ENCODE peak calls at places on chromosomes 11 and 22, in ten cellular contexts. P is A549, D is stomach, M is lower leg skin, Y is suprapubic skin, B is prostate gland, A is breast epithelium, L is transverse colon, O is heart left ventricle, W is adrenal gland. F is an unnamed sample.

GRCh38 chr11:120306519-120307242 is 18.4 kb upstream of the TLCD5 start:
- DNase-seq in D (peak), B (no peak), P (peak), O (no peak), Y (no peak), L (peak), M (no peak), A (no peak), W (peak), F (peak)

GRCh38 chr22:38126928-38127668 is 16.6 kb upstream of the BAIAP2L2 start:
- DNase-seq in D (no peak), M (no peak), A (no peak), L (no peak), Y (no peak), P (no peak), O (no peak), W (no peak), B (no peak), F (no peak)

GRCh38 chr11:114782650-114783310 is 104.5 kb downstream of the NXPE2 start:
- DNase-seq in Y (no peak), A (no peak), B (no peak), W (no peak), O (no peak), P (no peak), D (no peak), M (no peak), L (no peak), F (no peak)

GRCh38 chr11:119153049-119153818 is 4.4 kb downstream of the ABCG4 start:
- DNase-seq in L (no peak), M (no peak), Y (no peak), B (no peak), D (no peak), P (peak), A (no peak), W (no peak), O (no peak), F (no peak)

GRCh38 chr22:20221421-20222340 is 46.4 kb downstream of the RTN4R start:
- DNase-seq in O (peak), B (no peak), A (no peak), W (no peak), L (no peak), D (peak), Y (no peak), M (no peak), P (no peak), F (no peak)

GRCh38 chr22:22207845-22208564 is 36.6 kb upstream of the VPREB1 start:
- DNase-seq in B (peak), P (peak), M (peak), A (no peak), Y (no peak), D (peak), O (peak), L (peak), W (peak), F (peak)

GRCh38 chr11:107116358-107116757 is 98.1 kb upstream of the GUCY1A2 start:
- DNase-seq in O (no peak), W (no peak), M (no peak), B (no peak), D (no peak), A (no peak), P (no peak), L (no peak), Y (no peak), F (no peak)

GRCh38 chr11:119384332-119384731 is 2.8 kb upstream of the USP2 start:
- DNase-seq in B (no peak), L (no peak), D (no peak), W (no peak), A (no peak), M (no peak), P (no peak), Y (no peak), O (no peak), F (no peak)

GRCh38 chr11:123217897-123218296 is 22.8 kb upstream of the CLMP start:
- DNase-seq in P (no peak), W (no peak), B (no peak), A (no peak), L (no peak), O (no peak), M (no peak), Y (no peak), D (no peak), F (no peak)

GRCh38 chr11:12237381-12237784 is 127.0 kb downstream of the MICAL2 start:
- DNase-seq in M (no peak), Y (no peak), P (no peak), D (no peak), A (no peak), O (no peak), L (no peak), W (no peak), B (no peak), F (no peak)

GRCh38 chr22:36455571-36456458 is 25.6 kb downstream of the TXN2 start:
- DNase-seq in P (no peak), B (no peak), D (peak), Y (no peak), A (no peak), L (no peak), O (no peak), W (no peak), M (no peak), F (no peak)

DNA sequence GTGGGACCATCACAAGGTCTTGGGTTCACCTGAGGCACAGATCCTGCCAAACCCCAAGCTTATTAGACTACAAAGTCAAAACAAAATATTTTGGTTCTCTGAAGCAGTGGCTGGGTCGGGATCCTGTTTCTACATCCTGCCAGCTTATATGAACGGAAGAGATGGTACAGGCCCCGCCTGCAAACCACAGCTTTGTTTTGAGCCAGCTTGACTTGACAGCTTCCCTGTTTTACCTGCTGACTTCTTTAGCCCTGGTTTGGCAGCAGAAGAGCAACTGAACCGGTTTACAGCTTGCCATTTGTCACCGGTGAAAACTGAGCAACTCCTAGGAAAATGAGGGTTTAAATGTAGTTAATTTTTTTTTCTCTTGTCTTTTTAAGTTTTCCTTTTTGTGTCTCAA is 11.4 kb downstream of the PACS1 start:
- DNase-seq in A (peak), O (peak), M (peak), Y (peak), W (peak), D (peak), B (peak), L (peak), P (no peak), F (no peak)
- TF ChIP-seq POLR2A in A (no peak), O (no peak), M (no peak), Y (no peak), W (no peak), D (no peak), B (peak), L (peak), P (no peak), F (no peak)

DNA sequence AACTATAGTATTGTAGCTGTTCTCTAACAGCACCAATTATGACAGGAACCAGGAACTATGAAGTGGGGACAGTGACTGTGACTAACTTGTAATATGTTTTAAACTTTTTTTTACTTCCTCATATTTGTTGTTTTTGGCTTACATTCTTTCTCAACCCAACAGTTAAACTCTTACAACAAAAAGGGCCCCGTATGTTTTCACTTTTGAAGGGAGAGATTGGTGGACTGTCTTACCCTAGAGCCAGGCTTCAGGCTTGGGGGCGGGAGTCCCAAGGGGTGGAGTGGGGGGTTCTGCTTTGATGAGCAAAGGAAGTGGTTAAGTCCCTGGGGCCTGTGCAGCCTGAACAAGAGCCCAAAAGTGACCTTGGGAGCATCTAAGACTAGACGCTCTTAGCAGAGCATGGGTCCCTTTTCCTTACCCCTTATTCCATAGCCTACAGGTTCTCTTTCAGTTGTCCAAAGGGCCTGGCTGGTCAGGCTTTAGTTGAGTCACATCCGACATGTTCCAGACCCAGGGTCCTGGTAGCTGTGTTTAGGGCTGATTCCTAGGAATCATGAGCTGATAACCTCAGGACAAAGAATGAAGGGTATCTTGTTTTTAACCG is 38.8 kb downstream of the STIM1 start:
- DNase-seq in B (no peak), P (no peak), O (peak), Y (no peak), L (peak), M (no peak), W (no peak), D (no peak), A (no peak), F (no peak)
- TF ChIP-seq POLR2A in B (no peak), P (no peak), O (no peak), Y (no peak), L (no peak), M (no peak), W (no peak), D (no peak), A (no peak), F (no peak)

GRCh38 chr11:10861047-10861446 is 3.2 kb upstream of the ZBED5 start:
- DNase-seq in Y (no peak), L (no peak), M (no peak), P (no peak), A (no peak), W (no peak), O (no peak), B (no peak), D (no peak), F (no peak)

GRCh38 chr11:10856689-10857603 is 907 bp downstream of the ZBED5 start:
- DNase-seq in Y (peak), W (peak), M (peak), O (peak), D (peak), A (no peak), L (peak), P (peak), B (peak), F (peak)

GRCh38 chr11:10858505-10859360 is 880 bp upstream of the ZBED5 start:
- DNase-seq in P (no peak), A (peak), W (peak), Y (peak), L (peak), O (peak), M (peak), B (peak), D (peak), F (peak)

GRCh38 chr11:10855295-10855694 is 2.6 kb downstream of the ZBED5 start:
- DNase-seq in W (no peak), P (no peak), Y (no peak), O (no peak), B (no peak), D (no peak), A (no peak), L (no peak), M (no peak), F (no peak)

DNA sequence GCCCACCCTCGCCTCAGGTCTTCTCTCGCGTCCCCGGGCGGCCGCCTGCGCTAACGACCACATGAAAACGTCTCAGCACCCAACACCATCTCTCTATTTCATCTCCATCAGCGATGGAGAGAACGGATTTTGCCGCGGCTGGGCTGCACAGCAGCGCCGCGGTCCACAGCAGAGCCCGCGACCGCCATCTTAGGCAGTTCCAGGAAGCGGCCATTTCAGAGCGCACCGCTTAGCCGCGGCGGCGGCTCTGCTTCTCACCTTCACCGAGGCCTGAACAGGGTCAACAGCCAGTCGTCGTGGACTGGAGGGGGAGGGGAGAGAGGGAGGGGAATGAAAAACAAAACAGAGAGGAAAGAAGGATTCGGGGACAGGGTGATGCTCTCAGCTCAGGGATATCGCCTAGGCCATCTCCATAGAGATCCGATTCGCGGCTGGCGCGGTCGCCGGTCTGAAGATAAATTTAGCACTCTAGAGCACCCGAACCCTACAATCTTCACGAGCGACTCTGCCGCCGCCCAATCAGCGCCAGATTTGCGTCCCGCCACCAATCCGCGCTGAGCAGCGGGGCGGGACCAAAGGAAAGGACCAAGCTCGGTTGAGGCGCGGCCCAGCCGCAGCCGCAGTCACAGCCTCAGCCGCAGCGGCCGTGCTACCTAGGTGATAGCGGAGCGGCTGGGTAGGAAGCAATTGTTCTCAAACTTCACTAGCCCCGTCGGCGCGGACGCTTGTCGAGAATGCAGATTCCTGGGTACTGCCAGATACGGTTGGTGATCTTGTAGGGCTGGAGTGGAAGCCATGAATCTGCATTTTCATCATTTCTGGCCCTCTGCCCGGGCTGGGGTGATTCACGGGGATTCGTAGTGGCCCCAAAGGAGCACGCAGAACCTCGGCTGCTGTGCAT is at the start of gene ZBED5:
- DNase-seq in B (peak), A (peak), W (peak), L (peak), M (peak), Y (peak), O (peak), D (peak), P (peak), F (peak)
- TF ChIP-seq POLR2A in B (peak), A (peak), W (peak), L (peak), M (peak), Y (peak), O (no peak), D (no peak), P (peak), F (peak)

GRCh38 chr11:64759722-64760719 is at the start of gene PYGM:
- DNase-seq in W (peak), P (no peak), B (no peak), A (peak), Y (no peak), M (no peak), O (peak), D (no peak), L (no peak), F (no peak)
- TF ChIP-seq POLR2A in W (no peak), P (no peak), B (no peak), A (no peak), Y (no peak), M (no peak), O (peak), D (no peak), L (no peak), F (no peak)

GRCh38 chr11:106076421-106076922 is 675 bp downstream of the KBTBD3 start:
- DNase-seq in B (peak), A (no peak), L (peak), M (peak), P (no peak), O (peak), D (no peak), W (peak), Y (no peak), F (no peak)
- TF ChIP-seq POLR2A in B (no peak), A (no peak), L (no peak), M (no peak), P (no peak), O (no peak), D (no peak), W (no peak), Y (no peak), F (no peak)

GRCh38 chr22:46368422-46368821 is 32.9 kb downstream of the TRMU start:
- DNase-seq in O (no peak), Y (no peak), P (no peak), L (peak), M (no peak), A (no peak), D (no peak), W (no peak), B (no peak), F (no peak)
- TF ChIP-seq POLR2A in O (no peak), Y (no peak), P (no peak), L (no peak), M (no peak), A (no peak), D (no peak), W (no peak), B (no peak), F (no peak)

GRCh38 chr22:48651036-48651890 is 1176.4 kb downstream of the BRD1 start:
- DNase-seq in D (no peak), A (no peak), P (no peak), W (no peak), B (no peak), L (no peak), Y (no peak), M (no peak), O (no peak), F (no peak)

GRCh38 chr22:48650323-48651035 is 1177.2 kb downstream of the BRD1 start:
- DNase-seq in W (no peak), M (no peak), B (no peak), Y (no peak), P (no peak), O (no peak), A (no peak), L (no peak), D (no peak), F (no peak)

GRCh38 chr22:48649031-48649430 is 1178.6 kb downstream of the BRD1 start:
- DNase-seq in P (no peak), Y (no peak), B (no peak), O (no peak), L (no peak), A (no peak), W (no peak), D (no peak), M (no peak), F (no peak)

GRCh38 chr22:48647606-48648515 is 1179.8 kb downstream of the BRD1 start:
- DNase-seq in D (no peak), M (no peak), Y (no peak), A (no peak), P (no peak), L (no peak), B (no peak), O (no peak), W (no peak), F (no peak)

DNA sequence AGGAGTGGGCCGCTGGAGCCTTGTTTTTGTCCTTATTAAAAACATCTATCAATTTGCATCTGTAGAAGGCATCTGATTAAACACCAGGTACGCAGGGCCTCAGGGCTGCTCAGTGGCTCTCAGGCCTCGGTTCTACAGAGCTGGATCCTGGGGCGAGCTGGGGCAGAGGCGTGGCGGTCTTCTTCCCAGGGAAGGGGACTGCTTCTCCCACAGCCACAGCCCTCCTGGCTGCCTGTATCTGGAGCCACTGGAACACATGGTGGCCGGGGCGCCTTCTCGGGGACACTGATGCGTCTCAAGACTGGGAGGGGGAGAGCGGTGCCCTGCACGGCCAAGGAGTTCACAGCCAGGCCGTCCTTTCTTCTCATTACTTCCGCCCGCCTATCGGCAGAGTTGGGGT is 1178.2 kb downstream of the BRD1 start:
- DNase-seq in Y (no peak), D (no peak), O (no peak), L (no peak), A (no peak), B (no peak), W (no peak), M (no peak), P (no peak), F (no peak)
- TF ChIP-seq POLR2A in Y (no peak), D (no peak), O (no peak), L (no peak), A (no peak), B (no peak), W (no peak), M (no peak), P (no peak), F (no peak)

GRCh38 chr11:46380340-46381045 is 976 bp upstream of the MDK start:
- DNase-seq in Y (no peak), M (peak), A (no peak), W (peak), B (peak), O (peak), P (no peak), D (peak), L (peak), F (peak)

GRCh38 chr11:46377831-46378230 is 3.6 kb upstream of the MDK start:
- DNase-seq in M (no peak), Y (no peak), P (no peak), O (no peak), D (no peak), B (no peak), L (no peak), A (no peak), W (no peak), F (no peak)

GRCh38 chr11:46378296-46378695 is 3.2 kb upstream of the MDK start:
- DNase-seq in Y (no peak), O (no peak), L (no peak), D (no peak), W (peak), P (no peak), A (no peak), M (no peak), B (no peak), F (no peak)

GRCh38 chr11:46377266-46377665 is 4.2 kb upstream of the MDK start:
- DNase-seq in P (no peak), M (no peak), D (no peak), O (no peak), B (no peak), L (no peak), A (no peak), W (peak), Y (no peak), F (no peak)

DNA sequence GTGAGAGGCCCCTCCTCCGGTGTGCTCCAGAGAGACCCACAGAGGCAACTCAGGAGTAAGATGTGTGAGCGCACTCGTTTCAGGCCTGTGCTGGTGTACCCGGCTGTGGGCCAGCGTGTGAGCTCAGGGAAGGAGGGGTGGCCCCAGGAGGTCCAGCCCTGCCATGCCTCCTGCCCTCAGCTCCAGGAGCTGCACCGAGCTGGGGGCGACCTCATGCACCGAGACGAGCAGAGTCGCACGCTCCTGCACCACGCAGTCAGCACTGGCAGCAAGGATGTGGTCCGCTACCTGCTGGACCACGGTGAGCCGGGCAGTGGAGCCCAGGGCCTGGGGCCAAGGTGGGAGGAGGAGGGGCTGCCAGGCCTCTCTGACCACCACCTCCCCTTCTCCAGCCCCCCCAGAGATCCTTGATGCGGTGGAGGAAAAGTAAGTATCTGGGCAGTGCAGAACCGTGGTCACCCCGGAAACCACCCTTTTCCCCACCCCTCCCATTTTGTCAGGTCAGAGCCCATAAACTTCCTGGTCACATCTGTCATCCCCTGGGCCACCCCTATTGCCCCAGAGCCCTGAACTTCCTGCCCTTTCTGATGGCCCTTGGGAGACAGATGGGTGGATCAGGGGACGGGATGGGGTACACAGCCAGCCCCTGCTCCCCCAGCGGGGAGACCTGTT is 2.5 kb upstream of the MDK start:
- DNase-seq in A (no peak), W (peak), O (no peak), L (no peak), D (no peak), M (no peak), Y (no peak), B (no peak), P (no peak), F (peak)
- TF ChIP-seq POLR2A in A (no peak), W (no peak), O (no peak), L (no peak), D (no peak), M (no peak), Y (no peak), B (no peak), P (no peak), F (no peak)

F was measured in H54.